ENCODE peak calls at places on chromosomes 2 and 18, in ten cellular contexts. I, O, B, S, C, R, Y, J, N and M are unnamed samples. For H3K4me1, the result is how much of the 10 kb centered on the place peaks cover.

GRCh38 chr2:239690651-239691631 is 290.1 kb upstream of the HDAC4 start:
- DNase-seq in I (no peak), O (no peak), B (no peak), S (peak), C (no peak), R (no peak), Y (no peak), J (peak), N (no peak), M (no peak)

GRCh38 chr2:135916232-135916631 is 40.0 kb upstream of the MCM6 start:
- DNase-seq in I (no peak), O (peak), B (no peak), S (no peak), C (peak), R (no peak), Y (no peak), J (no peak), N (no peak), M (no peak)

GRCh38 chr18:70288171-70288850 is 534 bp upstream of the SOCS6 start:
- DNase-seq in I (peak), O (no peak), B (peak), S (no peak), C (no peak), R (peak), Y (peak), J (peak), N (peak), M (peak)

GRCh38 chr2:177397501-177398289 is 5.1 kb downstream of the AGPS start:
- DNase-seq in I (no peak), O (no peak), B (no peak), S (no peak), C (peak), R (peak), Y (no peak), J (no peak), N (no peak), M (no peak)

GRCh38 chr18:48780151-48781001 is 170.4 kb downstream of the SMAD7 start:
- DNase-seq in I (peak), O (no peak), B (peak), S (no peak), C (no peak), R (no peak), Y (no peak), J (no peak), N (no peak), M (no peak)

GRCh38 chr2:18067980-18068379 is 189.5 kb downstream of the KCNS3 start:
- DNase-seq in I (no peak), O (no peak), B (no peak), S (no peak), C (no peak), R (no peak), Y (no peak), J (no peak), N (no peak), M (no peak)

GRCh38 chr18:5710235-5710634 is 166.4 kb upstream of the EPB41L3 start:
- DNase-seq in I (no peak), O (no peak), B (no peak), S (no peak), C (no peak), R (no peak), Y (no peak), J (no peak), N (no peak), M (no peak)

GRCh38 chr2:64636105-64636873 is 17.4 kb downstream of the SERTAD2 start:
- DNase-seq in I (no peak), O (no peak), B (no peak), S (no peak), C (no peak), R (no peak), Y (no peak), J (no peak), N (peak), M (no peak)

GRCh38 chr2:239991689-239992314 is 33.3 kb downstream of the NDUFA10 start:
- DNase-seq in I (no peak), O (peak), B (no peak), S (peak), C (peak), R (no peak), Y (no peak), J (no peak), N (no peak), M (no peak)

GRCh38 chr2:16034975-16035746 is 94.8 kb downstream of the MYCN start:
- DNase-seq in I (no peak), O (no peak), B (no peak), S (no peak), C (no peak), R (no peak), Y (no peak), J (no peak), N (no peak), M (no peak)

GRCh38 chr2:141737463-141737862 is 393.4 kb downstream of the LRP1B start:
- DNase-seq in I (no peak), O (no peak), B (no peak), S (no peak), C (no peak), R (no peak), Y (no peak), J (no peak), N (no peak), M (no peak)

GRCh38 chr2:26478366-26478765 is 442 bp upstream of the OTOF start:
- DNase-seq in I (no peak), O (no peak), B (no peak), S (no peak), C (no peak), R (no peak), Y (no peak), J (no peak), N (no peak), M (no peak)

GRCh38 chr18:2855560-2856350 is 8.9 kb downstream of the EMILIN2 start:
- DNase-seq in I (no peak), O (no peak), B (no peak), S (no peak), C (no peak), R (no peak), Y (no peak), J (no peak), N (no peak), M (no peak)

GRCh38 chr2:88837511-88838160 is 146.2 kb downstream of the RPIA start:
- DNase-seq in I (no peak), O (no peak), B (no peak), S (no peak), C (no peak), R (no peak), Y (no peak), J (no peak), N (no peak), M (no peak)
- H3K4me1 ChIP-seq in I (under half), O (under half), B (under half), S (under half), C (under half), R (under half), Y (under half), J (under half), N (under half), M (under half)

GRCh38 chr2:144331652-144332355 is 188.1 kb downstream of the ZEB2 start:
- DNase-seq in I (peak), O (peak), B (peak), S (peak), C (no peak), R (no peak), Y (peak), J (no peak), N (peak), M (peak)
- TF ChIP-seq POLR2A in I (peak), O (peak), B (no peak), S (peak), C (peak), R (peak), Y (no peak), J (peak), N (no peak), M (no peak)

GRCh38 chr2:27798476-27798875 is 27.0 kb downstream of the MRPL33 start:
- DNase-seq in I (no peak), O (no peak), B (no peak), S (no peak), C (no peak), R (no peak), Y (no peak), J (no peak), N (no peak), M (no peak)

GRCh38 chr2:27798948-27799645 is 27.6 kb downstream of the MRPL33 start:
- DNase-seq in I (peak), O (peak), B (no peak), S (no peak), C (peak), R (peak), Y (peak), J (no peak), N (no peak), M (peak)

GRCh38 chr2:27795868-27796277 is 24.4 kb downstream of the MRPL33 start:
- DNase-seq in I (no peak), O (no peak), B (no peak), S (no peak), C (no peak), R (no peak), Y (no peak), J (no peak), N (no peak), M (no peak)

GRCh38 chr2:27795093-27795834 is 23.7 kb downstream of the MRPL33 start:
- DNase-seq in I (no peak), O (no peak), B (no peak), S (no peak), C (no peak), R (no peak), Y (no peak), J (no peak), N (no peak), M (no peak)

GRCh38 chr2:27796991-27797752 is 25.7 kb downstream of the MRPL33 start:
- DNase-seq in I (no peak), O (no peak), B (no peak), S (no peak), C (no peak), R (no peak), Y (no peak), J (no peak), N (no peak), M (no peak)
- H3K4me3 ChIP-seq in I (no peak), O (no peak), B (no peak), S (no peak), C (no peak), R (no peak), Y (no peak), J (no peak), N (no peak), M (no peak)

GRCh38 chr2:127091886-127092285 is 15.1 kb downstream of the BIN1 start:
- DNase-seq in I (no peak), O (no peak), B (no peak), S (no peak), C (no peak), R (no peak), Y (no peak), J (no peak), N (no peak), M (no peak)

GRCh38 chr2:127091148-127091547 is 15.8 kb downstream of the BIN1 start:
- DNase-seq in I (no peak), O (no peak), B (no peak), S (no peak), C (no peak), R (no peak), Y (no peak), J (no peak), N (no peak), M (no peak)

GRCh38 chr2:127093648-127094210 is 13.2 kb downstream of the BIN1 start:
- DNase-seq in I (no peak), O (no peak), B (no peak), S (no peak), C (no peak), R (no peak), Y (no peak), J (no peak), N (no peak), M (no peak)

GRCh38 chr2:127092951-127093516 is 13.9 kb downstream of the BIN1 start:
- DNase-seq in I (no peak), O (no peak), B (no peak), S (no peak), C (no peak), R (no peak), Y (no peak), J (no peak), N (no peak), M (no peak)

GRCh38 chr2:127092306-127092705 is 14.6 kb downstream of the BIN1 start:
- DNase-seq in I (no peak), O (no peak), B (no peak), S (no peak), C (no peak), R (no peak), Y (no peak), J (no peak), N (no peak), M (no peak)
- H3K4me1 ChIP-seq in I (half or more), O (under half), B (under half), S (under half), C (under half), R (under half), Y (half or more), J (under half), N (under half), M (under half)

GRCh38 chr2:236158969-236159777 is 9.0 kb downstream of the GBX2 start:
- DNase-seq in I (no peak), O (no peak), B (no peak), S (no peak), C (no peak), R (no peak), Y (no peak), J (no peak), N (no peak), M (no peak)

GRCh38 chr2:236161082-236161462 is 7.1 kb downstream of the GBX2 start:
- DNase-seq in I (no peak), O (no peak), B (no peak), S (no peak), C (no peak), R (no peak), Y (no peak), J (no peak), N (no peak), M (no peak)

GRCh38 chr2:236159778-236160170 is 8.4 kb downstream of the GBX2 start:
- DNase-seq in I (no peak), O (no peak), B (no peak), S (no peak), C (no peak), R (no peak), Y (no peak), J (no peak), N (no peak), M (no peak)

GRCh38 chr2:236161531-236161930 is 6.7 kb downstream of the GBX2 start:
- DNase-seq in I (no peak), O (no peak), B (no peak), S (no peak), C (no peak), R (no peak), Y (no peak), J (no peak), N (no peak), M (no peak)

DNA sequence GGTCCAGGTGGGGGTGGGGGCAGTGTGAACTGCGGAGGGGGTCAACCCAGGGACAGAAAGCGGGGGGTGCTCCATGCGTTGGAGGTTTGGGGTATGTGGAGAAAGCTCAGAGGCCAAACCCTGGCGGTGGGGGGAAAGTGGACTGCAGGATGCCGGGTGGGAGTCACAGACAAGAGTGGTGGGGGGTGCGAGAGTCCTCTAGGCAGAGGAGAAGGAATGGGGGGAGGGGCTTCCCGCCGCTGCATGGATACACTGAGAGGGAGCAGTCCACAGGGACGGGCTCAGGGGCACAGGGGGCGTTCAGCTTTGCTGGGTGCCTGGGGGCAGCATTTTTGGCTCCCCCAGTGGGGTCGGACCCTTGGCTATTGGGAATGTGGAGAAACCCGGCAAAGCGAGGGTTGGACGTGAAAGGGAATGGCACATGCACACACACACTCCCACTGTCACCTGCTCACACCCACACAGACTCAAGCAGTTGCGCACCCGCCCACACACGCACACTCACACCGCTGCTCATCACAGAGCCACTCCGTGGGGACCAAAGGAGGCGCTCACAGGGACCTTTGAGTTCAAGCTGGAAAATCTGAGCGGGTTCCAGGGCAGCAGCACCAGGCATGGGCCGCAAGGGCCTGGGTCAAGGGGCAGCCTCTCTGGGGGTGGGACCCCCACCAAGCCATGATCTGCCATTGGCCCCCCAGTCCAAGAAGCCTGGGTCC is 7.7 kb downstream of the GBX2 start:
- DNase-seq in I (no peak), O (no peak), B (no peak), S (no peak), C (no peak), R (no peak), Y (no peak), J (no peak), N (no peak), M (no peak)
- TF ChIP-seq POLR2A in I (no peak), O (no peak), B (no peak), S (no peak), C (no peak), R (no peak), Y (no peak), J (no peak), N (no peak), M (no peak)